ENCODE peak calls at places on chromosomes 13 and 19, in ten cellular contexts. T is activated naive CD4-positive, alpha-beta T cell treated with anti-CD3 and anti-CD28 coated beads, Interleukin-2, amount 10 ng/mL, durations not matched to agents 7 days and 5 days; X is colonic mucosa; V is activated T-cell treated with anti-CD3 and anti-CD28 coated beads, Interleukin-2, amount 50 U/mL, for 1 hour; S is AG10803; U is immature natural killer cell; R is GDM1; P is T-helper 17 cell; J is Jurkat, Clone E6-1; Z is NCI-H2029. E is an unnamed sample.

GRCh38 chr13:101730420-101731000 is 278.0 kb downstream of the ITGBL1 start:
- DNase-seq in T (no peak), X (no peak), V (no peak), S (no peak), U (no peak), R (no peak), P (no peak), J (no peak), Z (no peak), E (no peak)

GRCh38 chr19:55831846-55832245 is at the start of gene NLRP11:
- DNase-seq in T (no peak), X (no peak), V (no peak), S (no peak), U (no peak), R (no peak), P (no peak), J (no peak), Z (no peak), E (no peak)

GRCh38 chr13:33245505-33245904 is 40.0 kb downstream of the STARD13 start:
- DNase-seq in T (no peak), X (no peak), V (no peak), S (no peak), U (no peak), R (no peak), P (no peak), J (no peak), Z (no peak), E (no peak)

GRCh38 chr13:47484564-47484963 is 516.5 kb downstream of the SUCLA2 start:
- DNase-seq in T (no peak), X (no peak), V (no peak), S (peak; percentile 91), U (no peak), R (peak; percentile 63), P (no peak), J (no peak), Z (no peak), E (no peak)

GRCh38 chr13:93620366-93620765 is 393.8 kb downstream of the GPC6 start:
- DNase-seq in T (no peak), X (no peak), V (no peak), S (peak; percentile 86), U (no peak), R (no peak), P (no peak), J (no peak), Z (no peak), E (no peak)

GRCh38 chr19:47142779-47143178 is 12.1 kb downstream of the SAE1 start:
- DNase-seq in T (no peak), X (no peak), V (no peak), S (peak; percentile 57), U (no peak), R (no peak), P (no peak), J (no peak), Z (no peak), E (no peak)

GRCh38 chr13:95296326-95296939 is 4.8 kb downstream of the ABCC4 start:
- DNase-seq in T (peak; percentile 32), X (peak; percentile 73), V (peak; percentile 19), S (peak; percentile 13), U (peak; percentile 8), R (no peak), P (no peak), J (no peak), Z (no peak), E (peak; percentile 31)

GRCh38 chr13:92461831-92462230 is 764.8 kb upstream of the GPC6 start:
- DNase-seq in T (no peak), X (no peak), V (no peak), S (no peak), U (no peak), R (no peak), P (no peak), J (no peak), Z (no peak), E (no peak)

GRCh38 chr13:33204130-33204927 is 81.2 kb downstream of the STARD13 start:
- DNase-seq in T (no peak), X (no peak), V (no peak), S (peak; percentile 98), U (no peak), R (no peak), P (no peak), J (no peak), Z (no peak), E (no peak)

GRCh38 chr13:58744686-58745085 is 1113.1 kb downstream of the PCDH17 start:
- DNase-seq in T (no peak), X (no peak), V (no peak), S (no peak), U (no peak), R (no peak), P (no peak), J (no peak), Z (no peak), E (no peak)

GRCh38 chr19:29489182-29489951 is 36.4 kb upstream of the VSTM2B start:
- DNase-seq in T (no peak), X (no peak), V (no peak), S (no peak), U (no peak), R (no peak), P (no peak), J (no peak), Z (no peak), E (no peak)

GRCh38 chr13:30334663-30335386 is 27.5 kb upstream of the KATNAL1 start:
- DNase-seq in T (peak; percentile 31), X (peak; percentile 31), V (no peak), S (no peak), U (peak; percentile 44), R (no peak), P (no peak), J (peak; percentile 61), Z (peak; percentile 4), E (peak; percentile 47)

GRCh38 chr19:44960906-44961734 is 5.9 kb downstream of the CLPTM1 start:
- DNase-seq in T (no peak), X (no peak), V (no peak), S (no peak), U (no peak), R (no peak), P (no peak), J (no peak), Z (no peak), E (no peak)

GRCh38 chr13:70237131-70237530 is 128.9 kb upstream of the KLHL1 start:
- DNase-seq in T (no peak), X (no peak), V (no peak), S (no peak), U (no peak), R (no peak), P (no peak), J (no peak), Z (no peak), E (no peak)

GRCh38 chr13:102878491-102878890 is 32.7 kb downstream of the ERCC5 start:
- DNase-seq in T (no peak), X (no peak), V (no peak), S (peak; percentile 76), U (no peak), R (no peak), P (no peak), J (no peak), Z (no peak), E (no peak)

GRCh38 chr19:34962281-34962944 is 1.6 kb downstream of the ZNF792 start:
- DNase-seq in T (peak; percentile 58), X (peak; percentile 54), V (no peak), S (no peak), U (peak; percentile 40), R (peak; percentile 80), P (no peak), J (peak; percentile 90), Z (peak; percentile 9), E (peak; percentile 23)

GRCh38 chr13:109646423-109646822 is 140.0 kb downstream of the IRS2 start:
- DNase-seq in T (no peak), X (no peak), V (no peak), S (no peak), U (no peak), R (no peak), P (no peak), J (no peak), Z (no peak), E (no peak)

GRCh38 chr19:3243851-3244700 is 19.6 kb downstream of the CELF5 start:
- DNase-seq in T (peak; percentile 77), X (peak; percentile 63), V (peak; percentile 50), S (peak; percentile 46), U (peak; percentile 39), R (peak; percentile 44), P (peak; percentile 46), J (peak; percentile 78), Z (no peak), E (peak; percentile 30)

GRCh38 chr19:33052352-33052972 is 12.2 kb downstream of the RHPN2 start:
- DNase-seq in T (no peak), X (peak; percentile 72), V (no peak), S (peak; percentile 49), U (no peak), R (no peak), P (no peak), J (no peak), Z (peak; percentile 61), E (no peak)

GRCh38 chr19:19531951-19532805 is 3.5 kb downstream of the YJEFN3 start:
- DNase-seq in T (peak; percentile 89), X (peak; percentile 85), V (peak; percentile 93), S (peak; percentile 44), U (peak; percentile 80), R (peak; percentile 50), P (peak; percentile 91), J (peak; percentile 26), Z (peak; percentile 47), E (peak; percentile 40)

E was measured in AML-193.